ENCODE peak calls at places on chromosomes 12 and 14, in four cellular contexts. S is central memory CD4-positive, alpha-beta T cell; F is DMS153; Q is DMS79 treated with DMSO at 0.1 percent for 48 hours. E is an unnamed sample.

GRCh38 chr12:12468575-12468974 is 94.1 kb downstream of the DUSP16 start:
- DNase-seq in S (no peak), F (no peak), Q (no peak), E (no peak)

GRCh38 chr12:47361389-47362031 is 281.8 kb upstream of the AMIGO2 start:
- DNase-seq in S (peak; percentile 23), F (no peak), Q (no peak), E (peak; percentile 10)

GRCh38 chr14:98578204-98578603 is 693.8 kb downstream of the BCL11B start:
- DNase-seq in S (no peak), F (no peak), Q (no peak), E (peak; percentile 47)

GRCh38 chr14:99564903-99565259 is 39.1 kb downstream of the CCDC85C start:
- DNase-seq in S (no peak), F (no peak), Q (peak; percentile 91), E (no peak)

GRCh38 chr14:89956294-89957009 is 725 bp downstream of the TDP1 start:
- DNase-seq in S (peak; percentile 77), F (peak; percentile 35), Q (peak; percentile 78), E (peak; percentile 61)

GRCh38 chr12:82862069-82862841 is 175.5 kb downstream of the TMTC2 start:
- DNase-seq in S (no peak), F (no peak), Q (no peak), E (no peak)

GRCh38 chr12:119594399-119594730 is 791 bp downstream of the TMEM233 start:
- DNase-seq in S (no peak), F (no peak), Q (peak; percentile 25), E (no peak)

GRCh38 chr12:106994579-106995220 is 7.8 kb upstream of the MTERF2 start:
- DNase-seq in S (no peak), F (no peak), Q (no peak), E (no peak)

GRCh38 chr14:56349942-56350341 is 229.7 kb upstream of the TMEM260 start:
- DNase-seq in S (no peak), F (no peak), Q (no peak), E (no peak)

GRCh38 chr12:87871061-87871460 is 158.1 kb downstream of the C12orf50 start:
- DNase-seq in S (no peak), F (no peak), Q (no peak), E (no peak)

GRCh38 chr12:115572440-115572839 is 705.1 kb downstream of the MED13L start:
- DNase-seq in S (no peak), F (no peak), Q (no peak), E (no peak)

GRCh38 chr12:54221402-54221984 is 32.7 kb upstream of the SMUG1 start:
- DNase-seq in S (no peak), F (no peak), Q (no peak), E (no peak)

GRCh38 chr12:26121841-26122680 is 2.8 kb downstream of the BHLHE41 start:
- DNase-seq in S (peak; percentile 18), F (no peak), Q (no peak), E (no peak)

GRCh38 chr12:43281563-43281962 is 270.4 kb downstream of the ADAMTS20 start:
- DNase-seq in S (no peak), F (no peak), Q (no peak), E (no peak)

GRCh38 chr12:74586251-74586650 is 48.6 kb downstream of the ATXN7L3B start:
- DNase-seq in S (no peak), F (no peak), Q (no peak), E (no peak)

GRCh38 chr12:122123051-122123760 is 44.6 kb downstream of the MLXIP start:
- DNase-seq in S (peak; percentile 64), F (peak; percentile 21), Q (peak; percentile 74), E (peak; percentile 71)

GRCh38 chr14:49637534-49638078 is 2.6 kb upstream of the DNAAF2 start:
- DNase-seq in S (no peak), F (no peak), Q (no peak), E (no peak)

GRCh38 chr12:97921957-97922722 is 459.5 kb downstream of the RMST start:
- DNase-seq in S (no peak), F (peak; percentile 8), Q (no peak), E (no peak)

GRCh38 chr12:61754214-61754613 is 506.0 kb upstream of the USP15 start:
- DNase-seq in S (no peak), F (no peak), Q (no peak), E (no peak)

GRCh38 chr12:56158926-56159461 is 835 bp downstream of the MYL6 start:
- DNase-seq in S (no peak), F (peak; percentile 10), Q (peak; percentile 17), E (peak; percentile 71)

GRCh38 chr14:63682727-63683593 is 41.3 kb upstream of the WDR89 start:
- DNase-seq in S (no peak), F (no peak), Q (no peak), E (no peak)

GRCh38 chr14:65414961-65415589 is 2.5 kb downstream of the FUT8 start:
- DNase-seq in S (no peak), F (no peak), Q (peak; percentile 78), E (peak; percentile 28)

GRCh38 chr12:29207120-29207519 is 58.0 kb downstream of the FAR2 start:
- DNase-seq in S (no peak), F (no peak), Q (no peak), E (no peak)

GRCh38 chr12:19867151-19867550 is 427.9 kb downstream of the AEBP2 start:
- DNase-seq in S (no peak), F (no peak), Q (no peak), E (no peak)

GRCh38 chr14:50963919-50964318 is 19.6 kb upstream of the PYGL start:
- DNase-seq in S (no peak), F (no peak), Q (no peak), E (no peak)

GRCh38 chr12:75784591-75784990 is 247.0 kb downstream of the PHLDA1 start:
- DNase-seq in S (peak; percentile 2), F (peak; percentile 92), Q (peak; percentile 75), E (no peak)

GRCh38 chr12:122093098-122093883 is 14.7 kb downstream of the MLXIP start:
- DNase-seq in S (no peak), F (no peak), Q (no peak), E (no peak)

GRCh38 chr12:14874882-14875281 is 10.8 kb downstream of the MGP start:
- DNase-seq in S (no peak), F (no peak), Q (no peak), E (no peak)

GRCh38 chr14:20035449-20035848 is 389 bp downstream of the OR4K13 start:
- DNase-seq in S (no peak), F (no peak), Q (no peak), E (no peak)

GRCh38 chr12:92562063-92562734 is 140.6 kb upstream of the PLEKHG7 start:
- DNase-seq in S (no peak), F (no peak), Q (no peak), E (no peak)

GRCh38 chr12:113465808-113466769 is 5.6 kb downstream of the LHX5 start:
- DNase-seq in S (no peak), F (no peak), Q (no peak), E (no peak)

GRCh38 chr14:44035707-44036106 is 471.4 kb downstream of the FSCB start:
- DNase-seq in S (no peak), F (no peak), Q (no peak), E (no peak)

E was measured in RWPE1.